ENCODE peak calls at places on chromosomes 2 and 18, in four cellular contexts. D, E, U and O are unnamed samples.

GRCh38 chr2:16664052-16664731 is 1.4 kb downstream of the CYRIA start:
- DNase-seq in D (no peak), E (no peak), U (no peak), O (no peak)

GRCh38 chr18:76405280-76405679 is 89.8 kb downstream of the ZNF516 start:
- DNase-seq in D (no peak), E (no peak), U (no peak), O (no peak)

GRCh38 chr2:146850746-146851145 is 994.1 kb upstream of the ACVR2A start:
- DNase-seq in D (no peak), E (no peak), U (no peak), O (no peak)

GRCh38 chr2:38201784-38202183 is 125.8 kb upstream of the CYP1B1 start:
- DNase-seq in D (no peak), E (no peak), U (no peak), O (no peak)

GRCh38 chr2:21453728-21454127 is 330.0 kb downstream of the TDRD15 start:
- DNase-seq in D (no peak), E (no peak), U (no peak), O (no peak)

GRCh38 chr2:46319711-46320110 is 22.5 kb downstream of the EPAS1 start:
- DNase-seq in D (no peak), E (no peak), U (no peak), O (no peak)

GRCh38 chr18:42961298-42961697 is 154.2 kb downstream of the RIT2 start:
- DNase-seq in D (no peak), E (no peak), U (no peak), O (no peak)

GRCh38 chr18:44464401-44465185 is 216.1 kb upstream of the SETBP1 start:
- DNase-seq in D (no peak), E (no peak), U (no peak), O (no peak)

GRCh38 chr2:196482119-196483065 is 157.1 kb upstream of the CCDC150 start:
- DNase-seq in D (no peak), E (no peak), U (no peak), O (peak)

GRCh38 chr2:69089244-69089643 is 76.3 kb downstream of the ANTXR1 start:
- DNase-seq in D (no peak), E (no peak), U (no peak), O (no peak)

GRCh38 chr18:27645929-27646328 is 460.8 kb upstream of the CHST9 start:
- DNase-seq in D (no peak), E (no peak), U (no peak), O (no peak)

GRCh38 chr2:240835528-240835927 is 15.5 kb upstream of the KIF1A start:
- DNase-seq in D (no peak), E (no peak), U (no peak), O (no peak)

GRCh38 chr18:63314991-63315662 is 4.4 kb downstream of the BCL2 start:
- DNase-seq in D (no peak), E (no peak), U (no peak), O (no peak)

GRCh38 chr18:63312731-63313408 is 6.7 kb downstream of the BCL2 start:
- DNase-seq in D (no peak), E (no peak), U (no peak), O (no peak)

GRCh38 chr18:63314062-63314790 is 5.3 kb downstream of the BCL2 start:
- DNase-seq in D (no peak), E (no peak), U (no peak), O (no peak)

GRCh38 chr18:63311481-63312409 is 7.8 kb downstream of the BCL2 start:
- DNase-seq in D (no peak), E (no peak), U (no peak), O (no peak)

GRCh38 chr18:63313409-63313917 is 6.1 kb downstream of the BCL2 start:
- DNase-seq in D (no peak), E (no peak), U (no peak), O (no peak)
- TF ChIP-seq JUN in D (no peak), E (no peak), U (no peak), O (no peak)

GRCh38 chr2:50613161-50613560 is 418.8 kb downstream of the NRXN1 start:
- DNase-seq in D (no peak), E (no peak), U (no peak), O (no peak)

GRCh38 chr2:50614056-50614455 is 417.9 kb downstream of the NRXN1 start:
- DNase-seq in D (no peak), E (no peak), U (no peak), O (no peak)

GRCh38 chr2:50607746-50608145 is 424.2 kb downstream of the NRXN1 start:
- DNase-seq in D (no peak), E (no peak), U (no peak), O (no peak)

GRCh38 chr2:50615296-50615695 is 416.6 kb downstream of the NRXN1 start:
- DNase-seq in D (no peak), E (no peak), U (no peak), O (no peak)

GRCh38 chr2:50611261-50612020 is 420.5 kb downstream of the NRXN1 start:
- DNase-seq in D (no peak), E (no peak), U (no peak), O (no peak)
- TF ChIP-seq ESRRA in D (no peak), E (no peak), U (no peak), O (no peak)

GRCh38 chr2:204264068-204264693 is 281.1 kb upstream of the PARD3B start:
- DNase-seq in D (no peak), E (no peak), U (no peak), O (no peak)
- TF ChIP-seq JUN in D (no peak), E (no peak), U (no peak), O (no peak)

GRCh38 chr2:220512419-220512818 is 885.0 kb downstream of the SLC4A3 start:
- DNase-seq in D (no peak), E (no peak), U (no peak), O (no peak)
- TF ChIP-seq ESRRA in D (no peak), E (no peak), U (no peak), O (no peak)

GRCh38 chr18:26210147-26210546 is 16.1 kb upstream of the TAF4B start:
- DNase-seq in D (no peak), E (no peak), U (no peak), O (no peak)

DNA sequence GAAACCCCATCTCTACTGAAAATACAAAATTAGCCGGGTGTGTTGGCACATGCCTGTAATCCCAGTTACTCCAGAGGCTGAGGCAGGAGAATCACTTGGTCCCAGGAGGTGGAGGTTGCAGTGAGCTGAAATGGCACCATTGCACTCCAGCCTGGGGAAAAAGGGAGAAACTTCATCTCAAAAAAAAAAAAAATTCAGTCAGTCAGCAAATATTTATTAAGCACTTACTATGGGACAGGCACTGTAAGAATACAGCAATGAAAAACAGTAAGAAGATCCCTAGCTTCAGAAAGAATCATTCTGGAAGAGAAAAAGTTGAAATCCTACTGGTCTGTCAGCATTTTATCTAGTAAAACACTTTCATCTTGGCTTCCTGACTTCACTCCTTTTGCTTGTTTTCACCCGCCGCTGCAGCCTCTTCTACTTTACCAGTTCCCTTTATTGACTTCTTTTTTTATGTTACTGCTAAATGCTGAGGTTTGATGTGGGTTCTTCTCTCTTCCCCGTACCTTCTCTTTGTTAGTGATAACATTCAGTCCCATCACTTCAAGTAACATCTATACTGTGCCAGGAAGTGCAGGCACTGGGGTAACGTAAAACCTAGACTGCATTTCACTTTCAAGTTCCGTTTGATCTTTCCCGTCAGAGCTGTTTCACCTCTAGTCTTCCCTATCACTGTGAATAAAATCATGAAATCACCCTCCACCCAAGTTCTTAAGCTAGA is 10.8 kb upstream of the TAF4B start:
- DNase-seq in D (no peak), E (no peak), U (no peak), O (no peak)
- TF ChIP-seq JUN in D (no peak), E (no peak), U (no peak), O (no peak)